ENCODE peak calls at places on chromosomes 12 and 14, in seven cellular contexts. One of them, this sample, is unnamed.

GRCh38 chr12:48185181-48185919 is 1.9 kb downstream of the CCDC184 start:
- DNase-seq in pancreas: no peak
- DNase-seq in left ventricle myocardium inferior: no peak
- DNase-seq in BE2C: no peak
- DNase-seq in CD8-positive, alpha-beta T cell: no peak
- DNase-seq in fibroblast of pulmonary artery: no peak
- DNase-seq in A549: no peak
- DNase-seq in this sample: peak

GRCh38 chr14:100025111-100025510 is 40.1 kb upstream of the EVL start:
- DNase-seq in CD8-positive, alpha-beta T cell: no peak
- DNase-seq in fibroblast of pulmonary artery: peak
- DNase-seq in A549: peak
- DNase-seq in BE2C: peak
- DNase-seq in pancreas: no peak
- DNase-seq in left ventricle myocardium inferior: no peak
- DNase-seq in this sample: peak

GRCh38 chr14:90995785-90996184 is 64.7 kb downstream of the RPS6KA5 start:
- DNase-seq in pancreas: no peak
- DNase-seq in BE2C: no peak
- DNase-seq in A549: no peak
- DNase-seq in CD8-positive, alpha-beta T cell: no peak
- DNase-seq in fibroblast of pulmonary artery: no peak
- DNase-seq in left ventricle myocardium inferior: no peak
- DNase-seq in this sample: no peak

GRCh38 chr12:45572114-45572513 is 157.4 kb upstream of the ARID2 start:
- DNase-seq in pancreas: no peak
- DNase-seq in left ventricle myocardium inferior: no peak
- DNase-seq in A549: no peak
- DNase-seq in BE2C: no peak
- DNase-seq in CD8-positive, alpha-beta T cell: no peak
- DNase-seq in fibroblast of pulmonary artery: no peak
- DNase-seq in this sample: no peak

GRCh38 chr14:69154779-69155178 is 1.9 kb upstream of the DCAF5 start:
- DNase-seq in fibroblast of pulmonary artery: peak
- DNase-seq in A549: peak
- DNase-seq in left ventricle myocardium inferior: no peak
- DNase-seq in pancreas: peak
- DNase-seq in BE2C: peak
- DNase-seq in CD8-positive, alpha-beta T cell: no peak
- DNase-seq in this sample: no peak

GRCh38 chr14:25150401-25150800 is 100.5 kb upstream of the STXBP6 start:
- DNase-seq in pancreas: no peak
- DNase-seq in BE2C: no peak
- DNase-seq in left ventricle myocardium inferior: no peak
- DNase-seq in fibroblast of pulmonary artery: no peak
- DNase-seq in CD8-positive, alpha-beta T cell: no peak
- DNase-seq in A549: no peak
- DNase-seq in this sample: no peak

GRCh38 chr12:112116232-112117060 is 7.9 kb upstream of the NAA25 start:
- DNase-seq in left ventricle myocardium inferior: peak
- DNase-seq in BE2C: peak
- DNase-seq in pancreas: peak
- DNase-seq in A549: peak
- DNase-seq in CD8-positive, alpha-beta T cell: no peak
- DNase-seq in fibroblast of pulmonary artery: peak
- DNase-seq in this sample: peak

GRCh38 chr12:130876297-130876696 is 4.4 kb downstream of the RAN start:
- DNase-seq in BE2C: no peak
- DNase-seq in left ventricle myocardium inferior: no peak
- DNase-seq in fibroblast of pulmonary artery: no peak
- DNase-seq in pancreas: no peak
- DNase-seq in CD8-positive, alpha-beta T cell: no peak
- DNase-seq in A549: no peak
- DNase-seq in this sample: no peak

GRCh38 chr12:63052696-63053095 is 98.3 kb downstream of the AVPR1A start:
- DNase-seq in pancreas: no peak
- DNase-seq in CD8-positive, alpha-beta T cell: no peak
- DNase-seq in A549: no peak
- DNase-seq in left ventricle myocardium inferior: no peak
- DNase-seq in BE2C: no peak
- DNase-seq in fibroblast of pulmonary artery: no peak
- DNase-seq in this sample: no peak

GRCh38 chr12:74957636-74958035 is 252.0 kb downstream of the KCNC2 start:
- DNase-seq in left ventricle myocardium inferior: no peak
- DNase-seq in pancreas: no peak
- DNase-seq in BE2C: no peak
- DNase-seq in A549: no peak
- DNase-seq in CD8-positive, alpha-beta T cell: no peak
- DNase-seq in fibroblast of pulmonary artery: no peak
- DNase-seq in this sample: no peak

GRCh38 chr14:81886588-81886987 is 352.9 kb upstream of the SEL1L start:
- DNase-seq in left ventricle myocardium inferior: no peak
- DNase-seq in pancreas: no peak
- DNase-seq in A549: no peak
- DNase-seq in fibroblast of pulmonary artery: no peak
- DNase-seq in BE2C: no peak
- DNase-seq in CD8-positive, alpha-beta T cell: no peak
- DNase-seq in this sample: no peak

GRCh38 chr14:28300356-28300755 is 466.2 kb upstream of the FOXG1 start:
- DNase-seq in CD8-positive, alpha-beta T cell: no peak
- DNase-seq in BE2C: no peak
- DNase-seq in left ventricle myocardium inferior: no peak
- DNase-seq in fibroblast of pulmonary artery: no peak
- DNase-seq in A549: no peak
- DNase-seq in pancreas: no peak
- DNase-seq in this sample: no peak

GRCh38 chr12:46383654-46384450 is 11.3 kb upstream of the SLC38A2 start:
- DNase-seq in left ventricle myocardium inferior: peak
- DNase-seq in CD8-positive, alpha-beta T cell: peak
- DNase-seq in BE2C: peak
- DNase-seq in pancreas: peak
- DNase-seq in fibroblast of pulmonary artery: peak
- DNase-seq in A549: peak
- DNase-seq in this sample: peak

GRCh38 chr12:62296001-62296400 is 35.8 kb downstream of the USP15 start:
- DNase-seq in CD8-positive, alpha-beta T cell: no peak
- DNase-seq in pancreas: no peak
- DNase-seq in A549: no peak
- DNase-seq in left ventricle myocardium inferior: no peak
- DNase-seq in BE2C: no peak
- DNase-seq in fibroblast of pulmonary artery: no peak
- DNase-seq in this sample: no peak

GRCh38 chr12:127677537-127678131 is 589.3 kb upstream of the TMEM132C start:
- DNase-seq in pancreas: peak
- DNase-seq in left ventricle myocardium inferior: peak
- DNase-seq in CD8-positive, alpha-beta T cell: peak
- DNase-seq in fibroblast of pulmonary artery: peak
- DNase-seq in A549: peak
- DNase-seq in BE2C: peak
- DNase-seq in this sample: peak

GRCh38 chr14:99183311-99183710 is 88.7 kb downstream of the BCL11B start:
- DNase-seq in pancreas: no peak
- DNase-seq in A549: no peak
- DNase-seq in BE2C: no peak
- DNase-seq in left ventricle myocardium inferior: no peak
- DNase-seq in CD8-positive, alpha-beta T cell: no peak
- DNase-seq in fibroblast of pulmonary artery: no peak
- DNase-seq in this sample: no peak

GRCh38 chr14:102752239-102752847 is 24.9 kb upstream of the TRAF3 start:
- DNase-seq in CD8-positive, alpha-beta T cell: no peak
- DNase-seq in left ventricle myocardium inferior: no peak
- DNase-seq in A549: no peak
- DNase-seq in pancreas: no peak
- DNase-seq in BE2C: no peak
- DNase-seq in fibroblast of pulmonary artery: no peak
- DNase-seq in this sample: no peak

GRCh38 chr14:50039734-50040400 is 76.5 kb downstream of the VCPKMT start:
- DNase-seq in A549: peak
- DNase-seq in left ventricle myocardium inferior: peak
- DNase-seq in BE2C: no peak
- DNase-seq in pancreas: no peak
- DNase-seq in CD8-positive, alpha-beta T cell: no peak
- DNase-seq in fibroblast of pulmonary artery: peak
- DNase-seq in this sample: peak

GRCh38 chr14:50037837-50038236 is 78.5 kb downstream of the VCPKMT start:
- DNase-seq in CD8-positive, alpha-beta T cell: no peak
- DNase-seq in A549: no peak
- DNase-seq in left ventricle myocardium inferior: no peak
- DNase-seq in BE2C: no peak
- DNase-seq in pancreas: no peak
- DNase-seq in fibroblast of pulmonary artery: no peak
- DNase-seq in this sample: peak

GRCh38 chr14:50039120-50039517 is 77.3 kb downstream of the VCPKMT start:
- DNase-seq in A549: no peak
- DNase-seq in left ventricle myocardium inferior: no peak
- DNase-seq in CD8-positive, alpha-beta T cell: no peak
- DNase-seq in fibroblast of pulmonary artery: no peak
- DNase-seq in BE2C: no peak
- DNase-seq in pancreas: no peak
- DNase-seq in this sample: no peak

GRCh38 chr14:50037240-50037639 is 79.1 kb downstream of the VCPKMT start:
- DNase-seq in BE2C: no peak
- DNase-seq in fibroblast of pulmonary artery: no peak
- DNase-seq in CD8-positive, alpha-beta T cell: no peak
- DNase-seq in left ventricle myocardium inferior: no peak
- DNase-seq in A549: no peak
- DNase-seq in pancreas: no peak
- DNase-seq in this sample: no peak

DNA sequence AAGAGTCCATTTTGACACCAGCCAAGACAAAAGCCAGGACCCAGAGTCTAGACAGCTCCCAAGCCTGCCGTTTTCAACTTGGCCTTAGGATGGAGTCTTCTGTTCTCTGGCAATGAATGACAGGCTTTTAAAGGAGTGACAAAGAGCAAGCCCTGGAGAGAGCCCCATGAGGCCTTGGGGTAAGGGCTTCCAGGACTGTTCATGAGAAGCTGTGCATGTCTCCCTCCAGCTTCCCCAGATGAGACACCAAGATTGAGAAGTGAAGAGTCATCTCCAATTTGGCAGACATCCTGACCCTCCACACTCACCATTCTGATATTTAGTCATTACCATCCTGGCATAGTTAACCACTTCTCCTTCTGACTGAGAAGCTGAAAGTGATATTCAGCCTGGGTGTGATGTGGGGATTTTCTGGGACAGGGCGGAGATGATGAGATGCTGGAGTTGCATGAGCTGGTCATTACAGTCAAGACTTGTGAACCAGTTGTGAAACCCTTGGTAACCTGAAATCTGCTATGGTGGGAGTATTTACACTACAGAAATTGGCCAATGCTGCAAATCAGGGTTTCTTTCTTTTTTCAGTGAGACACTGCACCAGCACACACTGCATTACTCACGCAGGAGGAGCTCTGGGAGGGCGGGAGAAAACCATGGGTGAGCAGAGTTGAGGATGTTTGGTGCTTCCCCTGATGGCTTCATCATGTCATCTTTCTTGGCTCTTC is 77.8 kb downstream of the VCPKMT start:
- DNase-seq in BE2C: no peak
- DNase-seq in left ventricle myocardium inferior: no peak
- DNase-seq in pancreas: no peak
- DNase-seq in fibroblast of pulmonary artery: peak
- DNase-seq in A549: peak
- DNase-seq in CD8-positive, alpha-beta T cell: no peak
- DNase-seq in this sample: peak
- H3K4me3 ChIP-seq in BE2C: no peak
- H3K4me3 ChIP-seq in left ventricle myocardium inferior: no peak
- H3K4me3 ChIP-seq in pancreas: no peak
- H3K4me3 ChIP-seq in fibroblast of pulmonary artery: no peak
- H3K4me3 ChIP-seq in A549: no peak
- H3K4me3 ChIP-seq in CD8-positive, alpha-beta T cell: no peak
- H3K4me3 ChIP-seq in this sample: no peak

GRCh38 chr14:79369359-79370332 is 841.7 kb downstream of the DIO2 start:
- DNase-seq in left ventricle myocardium inferior: no peak
- DNase-seq in A549: peak
- DNase-seq in pancreas: peak
- DNase-seq in BE2C: no peak
- DNase-seq in fibroblast of pulmonary artery: peak
- DNase-seq in CD8-positive, alpha-beta T cell: no peak
- DNase-seq in this sample: peak
- TF ChIP-seq CTCF in left ventricle myocardium inferior: no peak
- TF ChIP-seq CTCF in A549: no peak
- TF ChIP-seq CTCF in pancreas: no peak
- TF ChIP-seq CTCF in BE2C: no peak
- TF ChIP-seq CTCF in fibroblast of pulmonary artery: peak
- TF ChIP-seq CTCF in CD8-positive, alpha-beta T cell: no peak
- TF ChIP-seq CTCF in this sample: no peak

GRCh38 chr14:104802913-104803184 is 1.9 kb downstream of the ZBTB42 start:
- DNase-seq in fibroblast of pulmonary artery: no peak
- DNase-seq in BE2C: no peak
- DNase-seq in A549: no peak
- DNase-seq in left ventricle myocardium inferior: no peak
- DNase-seq in pancreas: no peak
- DNase-seq in CD8-positive, alpha-beta T cell: no peak
- DNase-seq in this sample: no peak
- H3K4me3 ChIP-seq in fibroblast of pulmonary artery: no peak
- H3K4me3 ChIP-seq in BE2C: no peak
- H3K4me3 ChIP-seq in A549: no peak
- H3K4me3 ChIP-seq in left ventricle myocardium inferior: no peak
- H3K4me3 ChIP-seq in pancreas: no peak
- H3K4me3 ChIP-seq in CD8-positive, alpha-beta T cell: no peak
- H3K4me3 ChIP-seq in this sample: no peak

GRCh38 chr14:77109656-77110055 is 11.6 kb downstream of the CIPC start:
- DNase-seq in BE2C: no peak
- DNase-seq in left ventricle myocardium inferior: no peak
- DNase-seq in pancreas: no peak
- DNase-seq in CD8-positive, alpha-beta T cell: no peak
- DNase-seq in fibroblast of pulmonary artery: no peak
- DNase-seq in A549: no peak
- DNase-seq in this sample: no peak

GRCh38 chr14:77106666-77107065 is 8.6 kb downstream of the CIPC start:
- DNase-seq in fibroblast of pulmonary artery: no peak
- DNase-seq in BE2C: no peak
- DNase-seq in left ventricle myocardium inferior: no peak
- DNase-seq in pancreas: no peak
- DNase-seq in CD8-positive, alpha-beta T cell: no peak
- DNase-seq in A549: no peak
- DNase-seq in this sample: no peak

GRCh38 chr14:77107228-77107627 is 9.2 kb downstream of the CIPC start:
- DNase-seq in pancreas: no peak
- DNase-seq in fibroblast of pulmonary artery: no peak
- DNase-seq in BE2C: no peak
- DNase-seq in CD8-positive, alpha-beta T cell: no peak
- DNase-seq in left ventricle myocardium inferior: peak
- DNase-seq in A549: no peak
- DNase-seq in this sample: no peak

GRCh38 chr14:77110286-77110685 is 12.2 kb downstream of the CIPC start:
- DNase-seq in fibroblast of pulmonary artery: no peak
- DNase-seq in left ventricle myocardium inferior: no peak
- DNase-seq in BE2C: no peak
- DNase-seq in A549: no peak
- DNase-seq in pancreas: no peak
- DNase-seq in CD8-positive, alpha-beta T cell: no peak
- DNase-seq in this sample: no peak

DNA sequence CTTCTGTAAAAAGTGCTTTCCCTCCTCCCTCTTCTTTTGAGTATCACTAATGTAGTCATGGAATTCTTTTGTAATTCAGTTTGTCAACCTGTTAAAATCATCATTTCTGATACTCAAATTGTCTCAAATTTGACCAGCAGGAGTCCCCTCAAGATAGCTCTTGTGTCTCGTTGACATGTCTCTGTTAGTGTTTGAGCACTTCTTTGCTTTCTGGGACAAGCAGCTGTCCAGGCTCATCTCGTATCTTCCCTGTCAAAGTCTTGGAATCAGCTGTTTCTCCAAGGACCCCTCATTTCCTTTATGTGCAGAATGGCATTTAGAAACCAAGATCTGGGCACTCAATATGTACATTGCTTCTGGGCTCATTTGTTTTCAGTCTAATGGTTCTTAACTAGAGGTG is 10.7 kb downstream of the CIPC start:
- DNase-seq in BE2C: no peak
- DNase-seq in fibroblast of pulmonary artery: no peak
- DNase-seq in left ventricle myocardium inferior: no peak
- DNase-seq in pancreas: no peak
- DNase-seq in A549: no peak
- DNase-seq in CD8-positive, alpha-beta T cell: no peak
- DNase-seq in this sample: no peak
- TF ChIP-seq CTCF in BE2C: no peak
- TF ChIP-seq CTCF in fibroblast of pulmonary artery: no peak
- TF ChIP-seq CTCF in left ventricle myocardium inferior: no peak
- TF ChIP-seq CTCF in pancreas: no peak
- TF ChIP-seq CTCF in A549: no peak
- TF ChIP-seq CTCF in CD8-positive, alpha-beta T cell: no peak
- TF ChIP-seq CTCF in this sample: no peak